ENCODE peak calls at places on chromosomes 6 and 20, in four cellular contexts. T is left ventricle myocardium inferior, D is right lobe of liver, B is cardiac muscle cell. K is an unnamed sample. For H3K9me3, the result is how much of the 10 kb centered on the place peaks cover.

GRCh38 chr6:1739680-1740079 is 130.0 kb downstream of the FOXC1 start:
- DNase-seq in B (no peak), D (no peak), T (no peak), K (no peak)

GRCh38 chr6:6820688-6821238 is 232.2 kb downstream of the LY86 start:
- DNase-seq in T (no peak), B (no peak), D (no peak), K (no peak)

GRCh38 chr6:165917576-165917975 is 250.1 kb downstream of the TBXT start:
- DNase-seq in B (no peak), T (no peak), D (no peak), K (no peak)

GRCh38 chr6:34150766-34151165 is 4.9 kb upstream of the GRM4 start:
- DNase-seq in B (no peak), T (no peak), D (no peak), K (no peak)

GRCh38 chr6:118708736-118709135 is 57.3 kb upstream of the CEP85L start:
- DNase-seq in B (peak), T (no peak), D (no peak), K (no peak)

GRCh38 chr6:81767163-81768000 is 14.9 kb upstream of the TENT5A start:
- DNase-seq in B (peak), D (no peak), T (no peak), K (no peak)

GRCh38 chr20:46935394-46936017 is 40.9 kb downstream of the EYA2 start:
- DNase-seq in D (no peak), T (no peak), B (no peak), K (no peak)

GRCh38 chr6:142297996-142298753 is 3.6 kb upstream of the ADGRG6 start:
- DNase-seq in B (peak), D (no peak), T (no peak), K (no peak)

GRCh38 chr20:51930775-51931174 is 128.5 kb upstream of the SALL4 start:
- DNase-seq in T (no peak), D (no peak), B (peak), K (no peak)

GRCh38 chr6:10460096-10460495 is 45.2 kb upstream of the TFAP2A start:
- DNase-seq in D (no peak), B (no peak), T (no peak), K (no peak)

GRCh38 chr6:136771306-136771705 is 21.0 kb downstream of the MAP3K5 start:
- DNase-seq in D (no peak), T (no peak), B (no peak), K (no peak)

GRCh38 chr20:52746768-52747167 is 225.4 kb upstream of the TSHZ2 start:
- DNase-seq in T (no peak), D (no peak), B (peak), K (no peak)

GRCh38 chr6:32920610-32921188 is 20.1 kb downstream of the HLA-DMB start:
- DNase-seq in B (no peak), T (no peak), D (no peak), K (no peak)

GRCh38 chr6:41770381-41771057 is 9.2 kb downstream of the FRS3 start:
- DNase-seq in T (no peak), B (no peak), D (no peak), K (no peak)

GRCh38 chr6:134727068-134727467 is 222.8 kb downstream of the ALDH8A1 start:
- DNase-seq in B (no peak), D (no peak), T (no peak), K (no peak)

GRCh38 chr6:89297695-89298351 is 17.3 kb downstream of the GABRR2 start:
- DNase-seq in D (no peak), T (peak), B (peak), K (peak)

GRCh38 chr20:64219730-64220129 is 35.8 kb upstream of the PCMTD2 start:
- DNase-seq in T (no peak), D (no peak), B (no peak), K (no peak)

GRCh38 chr20:63739129-63740069 is at the start of gene SLC2A4RG:
- DNase-seq in B (peak), T (peak), D (peak), K (peak)

GRCh38 chr6:56714273-56714672 is 71.6 kb upstream of the DST start:
- DNase-seq in B (no peak), D (no peak), T (no peak), K (no peak)

GRCh38 chr6:19562468-19562867 is 274.7 kb upstream of the ID4 start:
- DNase-seq in T (no peak), B (no peak), D (no peak), K (no peak)

GRCh38 chr20:1323830-1324597 is 4.9 kb downstream of the SDCBP2 start:
- DNase-seq in D (no peak), T (no peak), B (no peak), K (no peak)

GRCh38 chr20:20255104-20255503 is 112.8 kb upstream of the INSM1 start:
- DNase-seq in T (no peak), D (no peak), B (no peak), K (no peak)

GRCh38 chr20:830011-830521 is 3.4 kb upstream of the FAM110A start:
- DNase-seq in T (no peak), B (peak), D (no peak), K (no peak)

GRCh38 chr20:45254867-45255266 is 503 bp upstream of the SLPI start:
- DNase-seq in D (no peak), B (peak), T (no peak), K (no peak)

GRCh38 chr20:10495173-10495572 is 60.1 kb downstream of the SLX4IP start:
- DNase-seq in B (no peak), T (no peak), D (no peak), K (no peak)

GRCh38 chr20:813386-813785 is 20.1 kb upstream of the FAM110A start:
- DNase-seq in D (no peak), B (peak), T (no peak), K (no peak)

GRCh38 chr6:166542580-166542912 is 43.9 kb downstream of the RAMACL start:
- DNase-seq in D (no peak), T (no peak), B (no peak), K (no peak)

DNA sequence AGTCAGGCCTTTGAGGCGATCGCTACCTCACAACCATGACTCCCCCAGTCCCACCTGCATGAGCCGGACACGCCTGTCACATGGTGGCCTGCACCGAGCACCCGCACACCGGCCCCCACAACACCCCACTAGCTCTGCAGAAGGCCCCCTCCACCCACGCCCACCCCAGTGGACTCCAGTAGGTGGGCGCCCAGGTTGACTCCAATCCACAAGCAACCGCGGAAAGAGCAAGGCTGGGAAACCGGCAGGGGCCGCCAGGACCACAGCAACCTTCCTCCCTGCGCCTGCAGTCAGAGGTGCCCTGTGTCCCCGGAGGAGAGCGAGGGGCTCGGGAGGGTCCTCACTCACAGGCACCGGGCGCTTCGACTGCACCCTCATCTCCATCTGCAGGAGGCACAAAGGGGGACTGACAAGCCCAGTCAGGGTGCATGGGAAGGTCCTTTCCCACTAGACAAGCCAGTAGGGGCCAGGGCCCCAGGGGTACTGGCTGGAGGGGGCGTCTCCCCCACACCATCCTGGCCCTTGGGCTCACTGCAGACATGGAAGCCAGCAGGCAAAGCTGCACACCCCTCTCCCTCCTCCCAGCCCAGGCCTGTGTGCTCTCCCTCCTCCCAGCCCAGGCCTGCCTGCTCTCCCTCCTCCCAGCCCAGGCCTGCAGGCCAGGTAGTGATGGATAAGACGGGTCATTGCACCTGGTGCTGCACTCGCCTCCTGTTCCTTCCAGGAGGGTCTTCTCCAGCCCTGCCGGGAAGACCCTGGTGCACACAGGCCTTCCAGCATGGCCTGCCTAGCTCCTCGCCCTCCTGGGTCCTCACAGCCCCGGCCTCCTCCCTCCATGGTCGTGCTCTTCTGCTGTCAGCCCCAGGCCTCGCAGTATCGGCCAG is 137.2 kb downstream of the DLL1 start:
- DNase-seq in B (no peak), D (peak), T (peak), K (no peak)
- H3K9me3 ChIP-seq in B (under half), D (under half), T (under half), K (under half)

DNA sequence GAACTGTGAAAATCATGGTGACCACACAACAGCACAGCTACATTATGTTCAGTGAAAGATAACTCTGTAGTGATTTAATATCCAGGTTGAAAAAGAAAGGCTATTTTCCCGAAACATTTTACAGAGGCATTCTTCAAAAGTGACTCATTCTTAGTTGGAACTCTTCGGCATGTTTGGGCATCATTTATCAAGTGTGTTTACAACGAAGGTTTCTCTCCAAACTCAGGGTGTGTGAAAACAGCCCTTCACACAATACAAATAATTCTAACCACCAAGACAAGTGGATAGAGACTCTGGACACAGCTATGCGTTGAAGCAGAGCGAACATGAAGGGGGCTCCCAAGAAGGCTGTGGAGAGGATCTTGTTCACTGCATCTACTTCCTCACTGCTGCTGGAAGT is 57.6 kb downstream of the CBLN4 start:
- DNase-seq in D (no peak), B (no peak), T (no peak), K (no peak)
- H3K9me3 ChIP-seq in D (under half), B (under half), T (under half), K (under half)

DNA sequence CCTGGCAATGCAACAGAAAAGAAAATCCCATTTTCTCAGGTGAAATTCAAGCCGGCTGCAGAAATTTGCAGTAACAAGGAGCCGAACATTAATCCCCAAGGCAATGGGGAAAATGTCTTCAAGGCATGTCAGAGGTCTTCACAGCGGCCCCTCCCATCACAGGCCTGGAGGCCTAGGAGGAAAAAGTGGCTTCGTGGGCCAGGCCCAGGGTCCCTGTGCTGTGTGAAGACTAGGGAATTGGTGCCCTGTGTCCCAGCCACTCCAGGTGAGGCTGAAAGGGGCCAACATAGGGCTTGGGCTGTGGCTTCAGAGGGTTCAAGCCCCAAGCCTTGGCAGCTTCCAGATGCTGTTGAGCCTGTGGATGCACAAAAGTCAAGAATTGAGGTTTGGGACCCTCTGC is 111.7 kb downstream of the CD24 start:
- DNase-seq in B (no peak), T (no peak), D (no peak), K (no peak)
- H3K9me3 ChIP-seq in B (under half), T (under half), D (under half), K (under half)

GRCh38 chr6:157929765-157930319 is 51.8 kb upstream of the SYNJ2 start:
- DNase-seq in D (no peak), T (no peak), B (no peak), K (no peak)
- H3K9me3 ChIP-seq in D (under half), T (under half), B (under half), K (under half)

DNA sequence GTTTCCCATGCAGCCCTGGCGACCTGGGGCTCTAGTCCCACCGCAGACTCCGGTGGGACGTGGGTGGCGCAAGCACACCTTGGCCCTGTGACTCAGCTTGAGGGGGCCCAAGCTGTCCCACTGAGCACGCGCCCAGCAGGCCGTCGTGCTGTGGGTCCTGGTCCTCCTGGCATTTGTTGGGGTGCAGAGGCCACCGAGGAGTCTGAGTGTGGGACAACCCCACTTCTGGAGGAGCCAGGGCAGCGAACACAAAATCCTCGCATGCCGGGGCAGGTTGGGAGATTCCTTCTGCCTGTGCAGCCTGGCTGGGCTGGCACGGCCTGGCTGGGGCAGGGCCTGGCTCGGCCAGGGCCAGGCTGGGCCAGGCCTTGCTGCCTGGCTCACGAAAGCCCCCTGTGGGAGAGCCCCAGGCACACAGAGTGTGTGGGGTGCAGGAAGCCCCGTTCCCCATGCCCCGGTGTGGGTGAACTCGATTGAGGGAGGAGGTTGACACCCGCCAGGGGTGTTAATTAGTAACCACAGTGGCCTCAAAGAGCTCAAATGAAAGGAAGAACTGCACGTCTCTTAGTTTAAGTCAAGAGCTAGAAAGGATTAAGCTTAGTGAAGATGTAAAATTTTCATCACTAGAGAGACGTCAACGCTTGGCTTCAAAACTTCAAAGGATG is 1808.5 kb upstream of the DEFB115 start:
- DNase-seq in D (no peak), T (no peak), B (no peak), K (no peak)
- H3K9me3 ChIP-seq in D (under half), T (under half), B (under half), K (under half)

GRCh38 chr20:55953201-55953600 is 52.1 kb downstream of the CBLN4 start:
- DNase-seq in T (no peak), D (no peak), B (no peak), K (no peak)
- H3K9me3 ChIP-seq in T (under half), D (under half), B (under half), K (under half)

GRCh38 chr20:39823239-39823638 is 861.1 kb downstream of the DHX35 start:
- DNase-seq in T (no peak), D (no peak), B (peak), K (no peak)
- H3K9me3 ChIP-seq in T (under half), D (under half), B (under half), K (under half)

GRCh38 chr6:22399693-22400092 is 102.9 kb upstream of the PRL start:
- DNase-seq in D (no peak), T (no peak), B (no peak), K (no peak)
- H3K9me3 ChIP-seq in D (under half), T (under half), B (under half), K (under half)

DNA sequence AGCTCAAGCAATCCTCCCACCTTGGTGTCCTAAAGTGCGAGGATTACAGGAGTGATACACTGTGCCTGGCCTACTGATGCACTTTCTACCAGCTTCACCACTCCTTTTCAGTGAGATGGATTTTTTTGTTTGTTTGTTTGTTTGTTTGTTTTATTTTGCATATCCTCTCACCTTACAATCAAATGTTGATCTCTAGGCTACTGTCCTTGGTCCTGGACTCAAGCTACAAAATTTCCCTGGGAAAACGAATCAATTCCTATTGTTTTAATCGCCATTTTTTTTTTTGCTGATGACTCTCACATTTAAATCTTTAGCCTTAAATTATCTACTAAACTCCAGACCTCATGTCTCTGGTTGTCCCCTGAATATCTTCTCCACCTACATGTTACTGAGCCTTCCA is 3.5 kb upstream of the RIPPLY2 start:
- DNase-seq in T (no peak), D (no peak), B (no peak), K (no peak)
- H3K9me3 ChIP-seq in T (under half), D (under half), B (under half), K (under half)